ENCODE peak calls at places on chromosomes 11 and 22, in seven cellular contexts. One of them, this sample, is unnamed. For H3K27me3 and H3K4me1, the result is how much of the 10 kb centered on the place peaks cover.

GRCh38 chr11:60700689-60701508 is 1.5 kb downstream of the MS4A8 start:
- DNase-seq in CD8-positive, alpha-beta memory T cell: no peak
- DNase-seq in fibroblast of lung: no peak
- DNase-seq in colonic mucosa: peak
- DNase-seq in lung: peak
- DNase-seq in stomach: peak
- DNase-seq in tibial artery: no peak
- DNase-seq in this sample: no peak

GRCh38 chr11:17779861-17780594 is 45.4 kb downstream of the KCNC1 start:
- DNase-seq in CD8-positive, alpha-beta memory T cell: no peak
- DNase-seq in fibroblast of lung: no peak
- DNase-seq in colonic mucosa: no peak
- DNase-seq in lung: no peak
- DNase-seq in stomach: no peak
- DNase-seq in tibial artery: peak
- DNase-seq in this sample: no peak

GRCh38 chr11:134170177-134170908 is 53.4 kb downstream of the NCAPD3 start:
- DNase-seq in CD8-positive, alpha-beta memory T cell: no peak
- DNase-seq in fibroblast of lung: no peak
- DNase-seq in colonic mucosa: no peak
- DNase-seq in lung: no peak
- DNase-seq in stomach: no peak
- DNase-seq in tibial artery: no peak
- DNase-seq in this sample: no peak

GRCh38 chr11:66626926-66627325 is 10.5 kb downstream of the RBM14 start:
- DNase-seq in CD8-positive, alpha-beta memory T cell: no peak
- DNase-seq in fibroblast of lung: no peak
- DNase-seq in colonic mucosa: no peak
- DNase-seq in lung: no peak
- DNase-seq in stomach: no peak
- DNase-seq in tibial artery: no peak
- DNase-seq in this sample: no peak

GRCh38 chr11:118287006-118287405 is 17.5 kb upstream of the CD3E start:
- DNase-seq in CD8-positive, alpha-beta memory T cell: no peak
- DNase-seq in fibroblast of lung: peak
- DNase-seq in colonic mucosa: no peak
- DNase-seq in lung: no peak
- DNase-seq in stomach: no peak
- DNase-seq in tibial artery: no peak
- DNase-seq in this sample: no peak

GRCh38 chr11:66810576-66811185 is 32.6 kb upstream of the RCE1 start:
- DNase-seq in CD8-positive, alpha-beta memory T cell: no peak
- DNase-seq in fibroblast of lung: no peak
- DNase-seq in colonic mucosa: no peak
- DNase-seq in lung: no peak
- DNase-seq in stomach: no peak
- DNase-seq in tibial artery: no peak
- DNase-seq in this sample: no peak

GRCh38 chr11:45362636-45363035 is 76.5 kb upstream of the SYT13 start:
- DNase-seq in CD8-positive, alpha-beta memory T cell: no peak
- DNase-seq in fibroblast of lung: no peak
- DNase-seq in colonic mucosa: no peak
- DNase-seq in lung: no peak
- DNase-seq in stomach: no peak
- DNase-seq in tibial artery: no peak
- DNase-seq in this sample: no peak

GRCh38 chr11:832529-833113 is at the start of gene CD151:
- DNase-seq in CD8-positive, alpha-beta memory T cell: peak
- DNase-seq in fibroblast of lung: peak
- DNase-seq in colonic mucosa: no peak
- DNase-seq in lung: no peak
- DNase-seq in stomach: peak
- DNase-seq in tibial artery: no peak
- DNase-seq in this sample: peak

GRCh38 chr11:10208045-10208674 is 85.9 kb downstream of the SBF2 start:
- DNase-seq in CD8-positive, alpha-beta memory T cell: no peak
- DNase-seq in fibroblast of lung: peak
- DNase-seq in colonic mucosa: no peak
- DNase-seq in lung: no peak
- DNase-seq in stomach: no peak
- DNase-seq in tibial artery: no peak
- DNase-seq in this sample: no peak

GRCh38 chr11:82701847-82702520 is 31.7 kb downstream of the FAM181B start:
- DNase-seq in CD8-positive, alpha-beta memory T cell: no peak
- DNase-seq in fibroblast of lung: peak
- DNase-seq in colonic mucosa: peak
- DNase-seq in lung: no peak
- DNase-seq in stomach: no peak
- DNase-seq in tibial artery: no peak
- DNase-seq in this sample: no peak

GRCh38 chr11:23564370-23564769 is 704.1 kb upstream of the CCDC179 start:
- DNase-seq in CD8-positive, alpha-beta memory T cell: no peak
- DNase-seq in fibroblast of lung: no peak
- DNase-seq in colonic mucosa: no peak
- DNase-seq in lung: no peak
- DNase-seq in stomach: no peak
- DNase-seq in tibial artery: no peak
- DNase-seq in this sample: no peak

GRCh38 chr11:124799384-124800225 is 601 bp downstream of the MSANTD2 start:
- DNase-seq in CD8-positive, alpha-beta memory T cell: peak
- DNase-seq in fibroblast of lung: peak
- DNase-seq in colonic mucosa: peak
- DNase-seq in lung: peak
- DNase-seq in stomach: peak
- DNase-seq in tibial artery: peak
- DNase-seq in this sample: peak

GRCh38 chr22:36714110-36714509 is 10.6 kb upstream of the CACNG2 start:
- DNase-seq in CD8-positive, alpha-beta memory T cell: no peak
- DNase-seq in fibroblast of lung: no peak
- DNase-seq in colonic mucosa: no peak
- DNase-seq in lung: no peak
- DNase-seq in stomach: no peak
- DNase-seq in tibial artery: no peak
- DNase-seq in this sample: no peak

GRCh38 chr11:128179512-128179911 is 407.8 kb downstream of the ETS1 start:
- DNase-seq in CD8-positive, alpha-beta memory T cell: no peak
- DNase-seq in fibroblast of lung: no peak
- DNase-seq in colonic mucosa: no peak
- DNase-seq in lung: no peak
- DNase-seq in stomach: no peak
- DNase-seq in tibial artery: no peak
- DNase-seq in this sample: no peak

GRCh38 chr11:1339066-1339675 is 29.7 kb upstream of the TOLLIP start:
- DNase-seq in CD8-positive, alpha-beta memory T cell: no peak
- DNase-seq in fibroblast of lung: no peak
- DNase-seq in colonic mucosa: no peak
- DNase-seq in lung: peak
- DNase-seq in stomach: no peak
- DNase-seq in tibial artery: no peak
- DNase-seq in this sample: no peak

GRCh38 chr11:44171518-44171917 is 76.0 kb downstream of the EXT2 start:
- DNase-seq in CD8-positive, alpha-beta memory T cell: no peak
- DNase-seq in fibroblast of lung: peak
- DNase-seq in colonic mucosa: no peak
- DNase-seq in lung: no peak
- DNase-seq in stomach: no peak
- DNase-seq in tibial artery: no peak
- DNase-seq in this sample: no peak

GRCh38 chr11:134853972-134854371 is 441.9 kb upstream of the B3GAT1 start:
- DNase-seq in CD8-positive, alpha-beta memory T cell: no peak
- DNase-seq in fibroblast of lung: no peak
- DNase-seq in colonic mucosa: no peak
- DNase-seq in lung: no peak
- DNase-seq in stomach: no peak
- DNase-seq in tibial artery: no peak
- DNase-seq in this sample: no peak

GRCh38 chr22:29491012-29491411 is 11.0 kb downstream of the NEFH start:
- DNase-seq in CD8-positive, alpha-beta memory T cell: no peak
- DNase-seq in fibroblast of lung: no peak
- DNase-seq in colonic mucosa: no peak
- DNase-seq in lung: no peak
- DNase-seq in stomach: no peak
- DNase-seq in tibial artery: no peak
- DNase-seq in this sample: no peak

GRCh38 chr22:49670610-49671330 is 156.9 kb downstream of the BRD1 start:
- DNase-seq in CD8-positive, alpha-beta memory T cell: no peak
- DNase-seq in fibroblast of lung: no peak
- DNase-seq in colonic mucosa: no peak
- DNase-seq in lung: no peak
- DNase-seq in stomach: peak
- DNase-seq in tibial artery: peak
- DNase-seq in this sample: no peak

GRCh38 chr11:119172513-119172912 is 4.0 kb downstream of the NLRX1 start:
- DNase-seq in CD8-positive, alpha-beta memory T cell: no peak
- DNase-seq in fibroblast of lung: no peak
- DNase-seq in colonic mucosa: no peak
- DNase-seq in lung: no peak
- DNase-seq in stomach: no peak
- DNase-seq in tibial artery: no peak
- DNase-seq in this sample: no peak

GRCh38 chr11:47981667-47982404 is 1.5 kb downstream of the PTPRJ start:
- DNase-seq in CD8-positive, alpha-beta memory T cell: no peak
- DNase-seq in fibroblast of lung: no peak
- DNase-seq in colonic mucosa: peak
- DNase-seq in lung: peak
- DNase-seq in stomach: no peak
- DNase-seq in tibial artery: no peak
- DNase-seq in this sample: peak

GRCh38 chr22:49575703-49576081 is 252.0 kb downstream of the BRD1 start:
- DNase-seq in CD8-positive, alpha-beta memory T cell: no peak
- DNase-seq in fibroblast of lung: no peak
- DNase-seq in colonic mucosa: no peak
- DNase-seq in lung: no peak
- DNase-seq in stomach: peak
- DNase-seq in tibial artery: peak
- DNase-seq in this sample: peak

DNA sequence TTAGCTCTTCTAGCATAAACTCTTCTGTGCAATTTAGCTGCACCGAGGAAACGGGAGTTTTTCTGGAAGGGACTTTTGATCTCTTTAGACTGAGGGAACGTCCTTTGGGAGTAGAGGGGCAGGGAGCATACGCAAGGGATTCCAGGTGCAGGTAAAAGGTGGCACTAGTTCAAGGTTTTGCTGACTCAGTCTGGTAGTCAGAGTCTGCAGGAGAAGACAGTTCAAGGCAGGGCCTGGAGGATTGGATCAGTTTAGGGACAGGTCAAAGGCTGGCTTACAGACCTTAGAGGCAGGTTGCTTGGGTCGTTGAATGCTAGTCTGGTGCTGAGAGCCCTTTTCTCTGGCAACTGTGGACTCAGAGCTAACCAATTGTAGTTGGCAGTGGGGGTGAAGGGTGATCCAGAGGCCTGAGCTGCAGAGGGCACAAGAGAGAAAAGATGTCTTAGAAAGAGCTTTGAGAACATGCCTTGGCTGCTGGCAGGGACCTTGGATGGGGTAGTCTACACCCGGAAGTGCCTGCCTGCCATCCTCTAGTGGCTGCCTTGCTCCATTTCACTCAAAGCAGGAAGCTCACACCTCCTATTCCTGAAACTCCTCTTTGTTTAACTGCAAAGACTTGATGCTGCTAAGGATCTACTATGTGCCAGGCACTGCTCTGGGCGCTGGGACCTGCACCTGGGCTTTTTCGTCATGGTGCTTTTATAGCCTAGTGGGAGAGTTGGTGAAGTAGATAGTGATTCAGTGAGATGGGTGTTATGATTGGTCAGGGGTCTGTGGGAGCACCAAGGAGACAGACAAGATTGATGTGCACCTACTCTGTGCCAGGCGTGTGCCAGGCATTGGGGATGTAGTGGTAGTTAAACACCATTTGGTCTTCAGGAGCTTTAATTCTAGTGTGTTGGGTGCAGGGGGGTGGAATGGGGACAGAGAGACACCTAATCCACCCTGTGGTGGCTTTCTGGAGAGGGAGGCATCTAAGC is 17.1 kb downstream of the MIAT start:
- DNase-seq in CD8-positive, alpha-beta memory T cell: no peak
- DNase-seq in fibroblast of lung: no peak
- DNase-seq in colonic mucosa: no peak
- DNase-seq in lung: no peak
- DNase-seq in stomach: no peak
- DNase-seq in tibial artery: no peak
- DNase-seq in this sample: no peak
- H3K4me3 ChIP-seq in CD8-positive, alpha-beta memory T cell: peak
- H3K4me3 ChIP-seq in fibroblast of lung: no peak
- H3K4me3 ChIP-seq in colonic mucosa: no peak
- H3K4me3 ChIP-seq in lung: no peak
- H3K4me3 ChIP-seq in stomach: no peak
- H3K4me3 ChIP-seq in tibial artery: peak
- H3K4me3 ChIP-seq in this sample: no peak

GRCh38 chr11:120686516-120686915 is 175.0 kb downstream of the GRIK4 start:
- DNase-seq in CD8-positive, alpha-beta memory T cell: no peak
- DNase-seq in fibroblast of lung: no peak
- DNase-seq in colonic mucosa: no peak
- DNase-seq in lung: no peak
- DNase-seq in stomach: no peak
- DNase-seq in tibial artery: no peak
- DNase-seq in this sample: no peak
- H3K27me3 ChIP-seq in CD8-positive, alpha-beta memory T cell: under half
- H3K27me3 ChIP-seq in fibroblast of lung: under half
- H3K27me3 ChIP-seq in colonic mucosa: under half
- H3K27me3 ChIP-seq in lung: under half
- H3K27me3 ChIP-seq in stomach: under half
- H3K27me3 ChIP-seq in tibial artery: under half
- H3K27me3 ChIP-seq in this sample: under half

GRCh38 chr22:23232094-23232905 is 52.0 kb downstream of the BCR start:
- DNase-seq in CD8-positive, alpha-beta memory T cell: no peak
- DNase-seq in fibroblast of lung: no peak
- DNase-seq in colonic mucosa: no peak
- DNase-seq in lung: no peak
- DNase-seq in stomach: no peak
- DNase-seq in tibial artery: no peak
- DNase-seq in this sample: peak
- H3K4me1 ChIP-seq in CD8-positive, alpha-beta memory T cell: under half
- H3K4me1 ChIP-seq in fibroblast of lung: under half
- H3K4me1 ChIP-seq in colonic mucosa: under half
- H3K4me1 ChIP-seq in lung: under half
- H3K4me1 ChIP-seq in stomach: under half
- H3K4me1 ChIP-seq in tibial artery: half or more
- H3K4me1 ChIP-seq in this sample: under half

DNA sequence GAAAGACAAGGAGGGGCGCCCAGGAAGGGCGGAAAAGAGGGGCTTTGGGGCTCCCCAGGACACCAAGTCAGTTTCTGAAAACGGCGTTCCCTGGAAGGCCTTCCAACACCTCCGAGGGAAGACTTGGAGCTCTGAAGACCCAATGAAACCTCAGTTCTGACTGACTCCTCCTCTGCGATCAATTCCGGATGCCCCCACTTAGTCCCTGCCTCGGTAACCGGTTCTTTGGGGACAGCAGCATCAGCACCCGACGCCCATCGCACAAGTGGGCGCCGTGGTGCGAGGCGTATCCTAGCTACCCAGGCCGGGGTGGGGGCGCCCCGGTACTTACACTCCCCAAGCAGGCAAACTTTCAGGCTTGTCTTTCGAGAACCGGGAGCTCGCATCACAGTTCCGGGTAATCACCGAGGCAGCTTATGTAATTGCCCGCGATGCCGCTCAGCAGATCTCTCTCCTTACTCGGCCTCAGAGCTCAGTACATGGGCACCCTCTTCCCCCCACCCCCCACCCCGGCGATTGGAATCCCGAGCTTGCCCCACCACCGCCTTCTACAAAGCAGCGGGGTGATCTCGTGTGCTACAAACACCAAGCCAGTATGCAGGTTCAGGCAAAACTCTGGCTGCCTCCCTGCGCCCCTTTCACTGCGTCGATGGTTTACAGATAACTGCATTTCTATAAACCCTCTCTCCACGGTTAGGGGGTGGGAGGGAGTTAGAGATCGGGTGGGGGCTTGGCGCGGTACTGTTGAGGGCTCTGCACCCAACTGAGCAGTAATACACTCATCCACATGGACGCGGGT is 2.0 kb downstream of the TENM4 start:
- DNase-seq in CD8-positive, alpha-beta memory T cell: no peak
- DNase-seq in fibroblast of lung: peak
- DNase-seq in colonic mucosa: peak
- DNase-seq in lung: no peak
- DNase-seq in stomach: no peak
- DNase-seq in tibial artery: peak
- DNase-seq in this sample: peak
- H3K4me3 ChIP-seq in CD8-positive, alpha-beta memory T cell: no peak
- H3K4me3 ChIP-seq in fibroblast of lung: peak
- H3K4me3 ChIP-seq in colonic mucosa: peak
- H3K4me3 ChIP-seq in lung: no peak
- H3K4me3 ChIP-seq in stomach: peak
- H3K4me3 ChIP-seq in tibial artery: peak
- H3K4me3 ChIP-seq in this sample: peak